ENCODE peak calls at places on chromosomes 11 and 22, in nine cellular contexts. C, J, R, Y, V, N, Q, G and U are unnamed samples.

GRCh38 chr11:119092880-119093665 is 8.4 kb downstream of the HMBS start:
- DNase-seq in Q (no peak), G (no peak), R (no peak), V (no peak), N (no peak), C (peak), Y (peak), J (no peak), U (no peak)

GRCh38 chr22:37419916-37420655 is 7.2 kb downstream of the ELFN2 start:
- DNase-seq in G (no peak), N (no peak), Y (no peak), C (no peak), Q (no peak), J (peak), V (no peak), R (no peak), U (no peak)

GRCh38 chr11:65903068-65903481 is 2.9 kb upstream of the FOSL1 start:
- DNase-seq in Q (peak), Y (peak), J (no peak), R (no peak), C (no peak), V (no peak), N (no peak), G (peak), U (no peak)

GRCh38 chr22:46536559-46537220 is 730 bp downstream of the CELSR1 start:
- DNase-seq in J (peak), Y (no peak), R (no peak), G (peak), N (no peak), Q (no peak), V (peak), C (no peak), U (no peak)

GRCh38 chr11:46332568-46333128 is 14.6 kb upstream of the DGKZ start:
- DNase-seq in R (peak), J (peak), C (no peak), N (no peak), Q (no peak), Y (no peak), V (no peak), G (no peak), U (no peak)

GRCh38 chr11:76062733-76063132 is 143.6 kb downstream of the WNT11 start:
- DNase-seq in N (no peak), R (no peak), J (no peak), Q (no peak), C (no peak), V (no peak), G (no peak), Y (no peak), U (no peak)

GRCh38 chr11:65084598-65085375 is 765 bp downstream of the ZFPL1 start:
- DNase-seq in N (no peak), J (no peak), C (no peak), G (no peak), V (no peak), Y (no peak), Q (no peak), R (no peak), U (no peak)

GRCh38 chr11:93935826-93936225 is 85.3 kb upstream of the HEPHL1 start:
- DNase-seq in G (no peak), R (no peak), N (no peak), C (no peak), Y (no peak), J (no peak), Q (no peak), V (no peak), U (no peak)

GRCh38 chr22:25627271-25627848 is 62.9 kb downstream of the GRK3 start:
- DNase-seq in V (no peak), G (no peak), Y (peak), C (no peak), N (no peak), R (no peak), J (no peak), Q (no peak), U (no peak)

GRCh38 chr11:107648247-107648646 is 57.3 kb downstream of the ELMOD1 start:
- DNase-seq in J (peak), Q (no peak), Y (no peak), C (no peak), V (no peak), N (no peak), R (no peak), G (no peak), U (no peak)

GRCh38 chr11:117071344-117071787 is 26.9 kb downstream of the SIK3 start:
- DNase-seq in V (no peak), Q (peak), N (no peak), R (no peak), G (peak), J (no peak), Y (no peak), C (peak), U (no peak)

GRCh38 chr22:28000361-28000760 is 81.3 kb upstream of the PITPNB start:
- DNase-seq in R (no peak), N (no peak), V (peak), Q (no peak), Y (no peak), C (no peak), J (no peak), G (no peak), U (no peak)

GRCh38 chr22:41908409-41909289 is 6.2 kb downstream of the SHISA8 start:
- DNase-seq in N (no peak), G (no peak), Q (no peak), J (no peak), C (no peak), Y (no peak), V (no peak), R (no peak), U (no peak)

GRCh38 chr11:3735827-3736226 is 61.5 kb downstream of the NUP98 start:
- DNase-seq in Q (peak), V (no peak), G (peak), R (no peak), N (no peak), C (no peak), J (no peak), Y (no peak), U (no peak)

DNA sequence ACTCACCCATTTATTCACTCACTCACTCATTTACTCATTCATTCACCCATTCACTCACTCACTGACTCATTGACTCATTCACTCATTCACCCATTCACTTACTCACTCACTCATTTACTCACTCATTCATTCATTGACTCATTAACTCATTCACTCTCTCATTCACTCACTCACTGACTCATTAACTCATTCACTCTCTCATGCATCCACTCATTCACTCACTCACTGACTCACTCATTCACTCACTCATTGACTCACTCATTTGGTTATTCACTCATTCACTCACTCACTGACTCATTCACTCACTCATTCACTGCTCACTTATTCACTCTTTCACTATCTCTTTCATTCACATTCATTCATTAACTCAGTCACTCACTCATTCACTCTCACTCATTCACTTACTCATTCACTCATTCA is 2.5 kb upstream of the MUC5AC start:
- DNase-seq in G (no peak), C (no peak), Y (no peak), J (no peak), N (no peak), R (no peak), V (no peak), Q (no peak), U (no peak)
- TF ChIP-seq CTCF in G (no peak), C (no peak), Y (no peak), J (no peak), N (no peak), R (no peak), V (no peak), Q (no peak), U (no peak)

GRCh38 chr22:30890689-30891442 is 77.7 kb downstream of the MORC2 start:
- DNase-seq in Y (peak), J (peak), N (peak), Q (peak), G (peak), C (peak), V (no peak), R (peak), U (no peak)
- TF ChIP-seq CTCF in Y (peak), J (peak), N (peak), Q (peak), G (peak), C (peak), V (peak), R (peak), U (peak)

GRCh38 chr22:20112623-20113511 is 3.0 kb upstream of the RANBP1 start:
- DNase-seq in N (no peak), C (no peak), V (peak), Y (no peak), Q (no peak), G (no peak), J (no peak), R (no peak), U (no peak)

GRCh38 chr22:20111689-20112622 is 3.9 kb upstream of the RANBP1 start:
- DNase-seq in Y (no peak), N (no peak), G (no peak), R (no peak), J (no peak), C (no peak), Q (no peak), V (peak), U (no peak)

GRCh38 chr22:20110359-20110985 is 5.4 kb upstream of the RANBP1 start:
- DNase-seq in V (peak), C (no peak), Y (no peak), N (no peak), Q (no peak), J (no peak), R (no peak), G (no peak), U (no peak)

GRCh38 chr22:20109411-20110358 is 6.2 kb upstream of the RANBP1 start:
- DNase-seq in Q (no peak), R (no peak), C (no peak), N (no peak), Y (no peak), J (no peak), G (no peak), V (peak), U (no peak)

DNA sequence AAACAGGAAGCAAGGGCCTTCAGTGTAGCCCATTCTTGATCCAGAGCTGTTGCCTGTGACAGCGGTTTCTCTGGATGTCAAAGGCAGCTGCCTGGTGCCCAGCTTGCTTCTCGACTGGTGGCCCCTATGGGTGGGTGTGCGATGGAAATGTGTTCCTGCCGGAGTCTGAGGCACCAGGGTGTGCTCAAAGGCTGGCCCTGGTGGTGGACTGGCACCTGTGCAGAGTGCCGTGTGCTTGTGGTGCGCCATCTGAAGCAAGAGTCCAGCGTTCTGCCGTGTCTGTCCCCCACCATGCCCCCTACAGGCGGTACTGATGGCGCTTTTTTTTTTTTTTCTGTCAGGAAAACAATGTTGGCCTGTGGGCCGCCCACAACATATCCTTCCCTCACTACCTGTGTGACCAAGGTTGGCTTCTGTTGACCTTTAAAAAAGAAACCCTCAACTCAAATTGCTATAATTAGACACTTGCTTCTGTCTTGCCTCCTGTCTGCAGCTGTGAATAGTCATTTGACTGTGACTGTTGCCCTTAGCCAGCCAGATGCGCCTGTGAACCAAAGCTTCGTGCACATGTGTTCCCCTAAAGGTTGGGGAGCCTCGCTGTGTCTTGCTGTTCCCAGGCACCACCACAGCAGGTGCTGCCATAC is 4.7 kb upstream of the RANBP1 start:
- DNase-seq in C (no peak), Y (no peak), N (no peak), V (peak), R (peak), G (peak), Q (no peak), J (no peak), U (no peak)
- TF ChIP-seq CTCF in C (no peak), Y (peak), N (peak), V (peak), R (peak), G (peak), Q (peak), J (peak), U (peak)

GRCh38 chr11:61828629-61829407 is 718 bp downstream of the FADS2 start:
- DNase-seq in Y (peak), G (peak), R (peak), J (peak), V (no peak), N (peak), C (peak), Q (no peak), U (peak)

GRCh38 chr11:61832207-61832606 is 4.1 kb downstream of the FADS2 start:
- DNase-seq in R (no peak), C (no peak), Q (no peak), G (no peak), N (no peak), V (no peak), J (no peak), Y (no peak), U (no peak)

GRCh38 chr11:61829806-61830205 is 1.7 kb downstream of the FADS2 start:
- DNase-seq in Q (no peak), V (no peak), J (no peak), C (no peak), Y (no peak), G (no peak), N (no peak), R (no peak), U (no peak)

GRCh38 chr11:61828379-61828628 is 204 bp downstream of the FADS2 start:
- DNase-seq in Y (no peak), C (no peak), Q (no peak), N (no peak), G (no peak), V (no peak), J (no peak), R (no peak), U (no peak)

GRCh38 chr11:61830318-61831105 is 2.4 kb downstream of the FADS2 start:
- DNase-seq in N (no peak), J (no peak), C (no peak), V (no peak), Y (peak), R (no peak), Q (no peak), G (no peak), U (no peak)
- TF ChIP-seq CTCF in N (no peak), J (no peak), C (no peak), V (no peak), Y (no peak), R (no peak), Q (no peak), G (no peak), U (no peak)

DNA sequence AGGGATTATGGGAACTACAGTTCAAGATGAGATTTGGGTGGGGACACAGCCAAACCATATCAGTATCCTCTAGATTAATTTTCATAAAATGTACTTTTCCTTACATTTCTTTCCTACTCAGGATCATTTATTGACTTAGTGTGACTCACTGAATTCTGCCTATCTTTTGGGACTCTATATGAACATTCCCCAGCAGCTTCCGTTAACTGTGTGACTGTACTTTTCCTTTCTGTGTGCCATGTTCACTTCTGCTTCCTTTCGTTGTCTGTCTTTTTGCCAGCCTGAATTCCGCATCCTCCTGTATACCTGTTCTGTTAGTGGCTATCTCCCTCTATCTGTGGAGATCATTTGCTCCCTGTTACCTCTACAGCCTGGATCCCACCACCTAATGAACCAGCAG is 48.8 kb downstream of the SPECC1L start:
- DNase-seq in G (peak), R (no peak), Q (peak), J (no peak), Y (peak), V (no peak), C (no peak), N (no peak), U (no peak)
- TF ChIP-seq CTCF in G (no peak), R (no peak), Q (no peak), J (no peak), Y (no peak), V (no peak), C (no peak), N (no peak), U (no peak)

GRCh38 chr22:38823076-38823475 is 20.8 kb downstream of the NPTXR start:
- DNase-seq in J (no peak), C (peak), N (no peak), V (peak), G (no peak), Q (no peak), Y (no peak), R (no peak), U (no peak)

GRCh38 chr22:38826386-38826785 is 17.4 kb downstream of the NPTXR start:
- DNase-seq in C (no peak), R (no peak), J (no peak), G (no peak), N (no peak), Y (no peak), Q (no peak), V (peak), U (no peak)

GRCh38 chr22:38826801-38827200 is 17.0 kb downstream of the NPTXR start:
- DNase-seq in G (no peak), C (no peak), N (no peak), Y (no peak), Q (no peak), J (no peak), V (peak), R (no peak), U (no peak)

GRCh38 chr22:38823637-38824036 is 20.2 kb downstream of the NPTXR start:
- DNase-seq in N (no peak), Y (no peak), C (peak), R (no peak), Q (no peak), V (no peak), J (no peak), G (no peak), U (no peak)

GRCh38 chr22:38824587-38824986 is 19.2 kb downstream of the NPTXR start:
- DNase-seq in Q (peak), G (peak), R (peak), J (peak), N (no peak), Y (peak), C (peak), V (peak), U (peak)
- TF ChIP-seq CTCF in Q (peak), G (no peak), R (no peak), J (peak), N (no peak), Y (peak), C (no peak), V (peak), U (no peak)

DNA sequence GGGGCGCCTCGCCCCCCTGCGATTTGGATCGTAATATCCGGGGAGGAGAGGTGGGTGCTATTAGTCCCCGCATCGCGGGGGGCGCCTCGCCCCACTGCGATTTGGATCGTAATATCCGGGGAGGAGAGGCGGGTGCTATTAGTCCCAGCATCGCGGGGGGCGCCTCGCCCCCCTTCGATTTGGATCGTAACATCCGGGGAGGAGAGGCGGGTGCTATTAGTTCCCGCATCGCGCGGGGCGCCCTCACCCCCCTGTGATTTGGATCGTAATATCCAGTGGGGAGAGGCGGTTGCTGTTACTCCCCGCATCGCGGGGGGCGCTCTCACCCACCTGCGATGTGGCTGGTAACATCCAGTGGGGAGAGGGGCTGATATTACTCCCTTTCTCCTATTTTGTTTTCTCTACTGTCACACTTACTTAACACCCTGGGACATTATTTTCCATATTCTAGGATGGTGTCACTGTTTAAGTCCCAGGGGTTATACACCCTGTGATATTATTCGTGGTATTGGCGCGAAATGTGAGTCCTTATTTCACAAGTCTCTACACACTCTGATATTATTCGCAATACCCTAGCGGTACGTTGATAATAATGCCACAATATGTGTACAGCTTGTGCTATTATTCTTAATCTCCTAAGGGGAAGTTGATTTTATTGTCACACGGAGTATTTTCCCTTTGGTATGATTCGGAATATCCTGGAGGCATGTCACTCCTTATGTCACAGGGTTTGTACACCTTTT is 57.8 kb upstream of the ALDH3B2 start:
- DNase-seq in G (peak), C (no peak), V (no peak), Y (no peak), N (no peak), R (peak), J (no peak), Q (no peak), U (peak)
- TF ChIP-seq CTCF in G (peak), C (no peak), V (peak), Y (peak), N (no peak), R (peak), J (peak), Q (peak), U (peak)

GRCh38 chr22:20775342-20775895 is 1.5 kb downstream of the SERPIND1 start:
- DNase-seq in Q (no peak), V (no peak), N (peak), Y (peak), J (no peak), R (no peak), G (no peak), C (no peak), U (no peak)

GRCh38 chr22:20777420-20778177 is 3.7 kb downstream of the SERPIND1 start:
- DNase-seq in N (peak), G (peak), V (no peak), Q (peak), C (no peak), Y (peak), J (no peak), R (no peak), U (no peak)

GRCh38 chr22:20779014-20779812 is 5.3 kb downstream of the SERPIND1 start:
- DNase-seq in R (no peak), Q (no peak), Y (no peak), C (no peak), G (no peak), N (peak), V (no peak), J (no peak), U (no peak)

GRCh38 chr22:20774882-20775281 is 969 bp downstream of the SERPIND1 start:
- DNase-seq in C (no peak), N (no peak), Q (no peak), Y (no peak), J (no peak), V (no peak), R (no peak), G (no peak), U (no peak)

DNA sequence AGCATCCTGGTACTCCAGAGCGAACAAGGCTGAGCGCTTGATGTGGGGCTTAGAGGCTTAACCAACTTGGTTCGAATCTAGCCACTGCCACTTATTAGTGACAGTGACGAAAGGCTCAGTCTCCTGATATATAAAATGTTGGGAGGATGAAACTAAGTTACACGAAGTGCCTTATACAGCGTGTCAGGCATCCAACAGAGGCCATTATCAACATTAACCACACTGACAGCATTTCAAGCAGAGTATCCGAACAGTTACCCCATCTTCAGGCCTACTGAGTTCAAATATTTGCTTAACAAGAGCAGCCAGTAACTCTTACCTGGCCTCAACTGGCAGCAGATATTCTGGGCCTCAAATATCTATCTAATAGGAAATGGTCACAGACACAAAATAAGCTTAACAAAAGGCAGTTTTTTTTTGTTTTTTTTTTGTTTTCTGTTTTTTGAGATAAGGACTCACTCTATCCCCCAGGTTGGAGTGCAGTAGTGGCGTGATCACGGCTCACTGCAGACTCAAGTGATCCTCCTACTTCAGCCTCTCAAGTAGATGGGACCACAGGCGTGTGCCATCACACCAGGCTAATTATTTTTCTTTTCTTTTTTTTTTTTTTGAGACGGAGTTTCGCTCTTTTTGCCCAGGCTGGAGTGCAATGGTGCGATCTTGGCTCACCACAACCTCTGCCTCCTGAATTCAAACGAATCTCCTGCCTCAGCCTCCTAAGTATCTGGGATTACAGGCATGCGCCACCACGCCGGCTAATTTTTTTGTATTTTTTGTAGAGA is 2.9 kb downstream of the SERPIND1 start:
- DNase-seq in G (no peak), Y (no peak), C (no peak), R (no peak), V (no peak), Q (no peak), J (no peak), N (peak), U (no peak)
- TF ChIP-seq CTCF in G (no peak), Y (no peak), C (no peak), R (no peak), V (no peak), Q (no peak), J (no peak), N (no peak), U (no peak)